ENCODE peak calls at places on chromosomes 7 and 10, in four cellular contexts. J, N, A and O are unnamed samples.

GRCh38 chr10:102775973-102776669 is 32.4 kb downstream of the WBP1L start:
- DNase-seq in J (no peak), A (peak), N (peak), O (peak)

GRCh38 chr10:112902730-112903129 is 47.3 kb upstream of the TCF7L2 start:
- DNase-seq in N (no peak), J (no peak), A (no peak), O (no peak)

GRCh38 chr10:31467791-31468535 is 148.9 kb downstream of the ZEB1 start:
- DNase-seq in N (no peak), J (peak), A (peak), O (no peak)

GRCh38 chr10:43284341-43284910 is 17.6 kb upstream of the RASGEF1A start:
- DNase-seq in A (no peak), N (no peak), J (peak), O (no peak)

GRCh38 chr7:129741743-129742213 is 130.3 kb downstream of the NRF1 start:
- DNase-seq in J (no peak), A (no peak), N (no peak), O (no peak)

GRCh38 chr10:88896336-88897018 is 16.4 kb downstream of the STAMBPL1 start:
- DNase-seq in J (no peak), N (no peak), A (peak), O (no peak)

GRCh38 chr10:89390875-89391576 is 1.4 kb upstream of the IFIT1 start:
- DNase-seq in A (no peak), J (no peak), N (no peak), O (no peak)

GRCh38 chr10:124436191-124436638 is 13.6 kb downstream of the NKX1-2 start:
- DNase-seq in A (peak), N (no peak), J (no peak), O (no peak)

GRCh38 chr7:55250313-55250712 is 114.8 kb upstream of the LANCL2 start:
- DNase-seq in N (no peak), J (peak), A (peak), O (peak)

GRCh38 chr7:12839508-12840153 is 152.2 kb downstream of the ARL4A start:
- DNase-seq in J (peak), A (peak), N (no peak), O (peak)

GRCh38 chr7:104931181-104931781 is 82.7 kb upstream of the KMT2E start:
- DNase-seq in J (no peak), N (no peak), A (no peak), O (peak)

GRCh38 chr7:157432541-157432956 is 95.7 kb downstream of the DNAJB6 start:
- DNase-seq in N (peak), J (peak), A (no peak), O (peak)

GRCh38 chr7:128697301-128697905 is 25.3 kb downstream of the GARIN1A start:
- DNase-seq in A (peak), J (peak), N (peak), O (no peak)

GRCh38 chr7:115127399-115128021 is 205.6 kb downstream of the MDFIC start:
- DNase-seq in A (no peak), N (no peak), J (no peak), O (no peak)

GRCh38 chr7:159141660-159142059 is 3.0 kb downstream of the VIPR2 start:
- DNase-seq in A (no peak), N (no peak), J (no peak), O (no peak)

GRCh38 chr7:36015733-36016132 is 137.3 kb upstream of the EEPD1 start:
- DNase-seq in J (no peak), A (no peak), N (no peak), O (no peak)

GRCh38 chr10:103758294-103758681 is 97.1 kb downstream of the SH3PXD2A start:
- DNase-seq in N (no peak), J (no peak), A (peak), O (no peak)

GRCh38 chr7:99309141-99309540 is 16.6 kb upstream of the ARPC1A start:
- DNase-seq in N (no peak), J (no peak), A (no peak), O (no peak)

GRCh38 chr7:5064391-5065106 is 18.9 kb downstream of the RBAK start:
- DNase-seq in J (no peak), A (no peak), N (no peak), O (no peak)

GRCh38 chr7:8129323-8129659 is 132.7 kb downstream of the ICA1 start:
- DNase-seq in A (no peak), J (no peak), N (no peak), O (no peak)

GRCh38 chr7:30562498-30562897 is 32.2 kb upstream of the GARS1 start:
- DNase-seq in N (peak), J (no peak), A (no peak), O (no peak)

GRCh38 chr7:119105381-119105780 is 880.9 kb downstream of the ANKRD7 start:
- DNase-seq in N (no peak), J (no peak), A (no peak), O (no peak)

GRCh38 chr7:47945261-47946015 is 2.8 kb downstream of the PKD1L1 start:
- DNase-seq in J (peak), A (peak), N (peak), O (peak)

GRCh38 chr10:33982995-33983394 is 648.5 kb upstream of the NRP1 start:
- DNase-seq in N (no peak), A (no peak), J (no peak), O (no peak)

DNA sequence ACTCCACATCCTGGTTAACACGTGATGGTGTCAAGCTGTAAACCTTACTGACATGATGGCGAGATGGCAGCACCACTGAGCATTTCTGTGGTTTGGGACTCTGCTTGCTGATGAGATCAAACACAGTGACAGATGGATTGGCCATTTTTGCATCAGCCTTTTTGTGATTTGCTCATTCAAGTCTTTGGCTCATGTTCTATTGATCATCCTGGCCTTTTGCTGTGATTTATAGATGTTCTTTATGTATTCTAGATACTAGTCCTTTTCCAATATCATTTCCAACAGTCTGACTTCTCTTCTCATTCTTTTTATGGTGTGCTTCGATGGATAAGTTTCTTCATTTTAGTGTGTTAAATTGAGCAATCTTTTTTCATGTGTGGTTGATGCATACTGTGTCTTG is 24.7 kb upstream of the DIP2C start:
- DNase-seq in A (no peak), N (no peak), J (no peak), O (no peak)
- TF ChIP-seq ELF4 in A (no peak), N (no peak), J (no peak), O (no peak)

GRCh38 chr7:151520419-151521229 is 929 bp upstream of the RHEB start:
- DNase-seq in J (peak), N (no peak), A (no peak), O (no peak)
- TF ChIP-seq ELF4 in J (no peak), N (no peak), A (no peak), O (no peak)

GRCh38 chr10:22683995-22684305 is 30.4 kb downstream of the PIP4K2A start:
- DNase-seq in N (no peak), A (no peak), J (no peak), O (no peak)
- TF ChIP-seq ELF4 in N (no peak), A (no peak), J (no peak), O (no peak)

GRCh38 chr10:110544958-110545537 is 22.4 kb upstream of the SMC3 start:
- DNase-seq in A (no peak), N (no peak), J (no peak), O (no peak)

GRCh38 chr10:110546499-110547105 is 20.9 kb upstream of the SMC3 start:
- DNase-seq in N (no peak), J (no peak), A (no peak), O (no peak)

GRCh38 chr10:110548002-110548401 is 19.5 kb upstream of the SMC3 start:
- DNase-seq in A (no peak), J (no peak), N (no peak), O (no peak)

GRCh38 chr10:110547139-110547761 is 20.2 kb upstream of the SMC3 start:
- DNase-seq in A (peak), N (peak), J (no peak), O (peak)

DNA sequence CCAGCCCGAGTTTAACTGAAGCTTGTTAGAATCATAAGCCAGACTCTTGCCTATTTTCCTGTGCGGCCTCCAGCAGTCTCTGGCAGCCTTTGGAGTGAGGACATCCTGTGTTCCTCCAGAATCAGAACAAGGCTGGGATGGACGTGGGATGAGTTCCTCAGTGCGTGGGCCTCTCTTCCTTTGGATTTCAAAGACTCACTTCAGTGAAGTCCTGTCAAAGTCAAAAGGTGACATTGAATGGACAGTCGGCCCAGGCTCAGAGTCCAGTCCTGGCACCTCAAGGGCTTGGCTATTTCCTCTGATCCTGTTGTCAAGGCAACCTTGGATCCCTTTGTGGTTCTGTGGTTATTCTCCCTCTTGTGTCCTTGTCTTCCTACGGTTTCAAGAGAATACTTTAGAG is 21.4 kb upstream of the SMC3 start:
- DNase-seq in J (no peak), N (no peak), A (no peak), O (no peak)
- TF ChIP-seq ELF4 in J (no peak), N (no peak), A (no peak), O (no peak)